ENCODE peak calls at places on chromosomes 4 and X, in six cellular contexts. Q, O, G, J, S and V are unnamed samples.

GRCh38 chrX:71618303-71618721 is at the start of gene CXCR3:
- DNase-seq in Q (no peak), O (no peak), G (no peak), J (peak; percentile 83), S (peak; percentile 68), V (peak; percentile 60)

GRCh38 chr4:38677466-38677865 is 13.5 kb downstream of the KLF3 start:
- DNase-seq in Q (no peak), O (no peak), G (no peak), J (no peak), S (no peak), V (no peak)

GRCh38 chr4:153347117-153347516 is 2.6 kb downstream of the MND1 start:
- DNase-seq in Q (no peak), O (no peak), G (no peak), J (no peak), S (no peak), V (no peak)

GRCh38 chr4:77821775-77822174 is 2.6 kb upstream of the CNOT6L start:
- DNase-seq in Q (no peak), O (no peak), G (no peak), J (no peak), S (no peak), V (peak; percentile 54)

GRCh38 chrX:105302246-105302645 is 81.8 kb upstream of the TEX13A start:
- DNase-seq in Q (no peak), O (no peak), G (no peak), J (no peak), S (no peak), V (no peak)

GRCh38 chr4:22739933-22740332 is 47.2 kb downstream of the GBA3 start:
- DNase-seq in Q (no peak), O (no peak), G (no peak), J (no peak), S (no peak), V (no peak)

GRCh38 chrX:15468036-15468435 is 25.1 kb downstream of the PIR start:
- DNase-seq in Q (no peak), O (peak; percentile 28), G (peak; percentile 72), J (no peak), S (peak; percentile 26), V (no peak)

GRCh38 chr4:120692964-120693363 is 229.6 kb downstream of the PRDM5 start:
- DNase-seq in Q (no peak), O (no peak), G (peak; percentile 92), J (no peak), S (no peak), V (no peak)

GRCh38 chr4:73726000-73726399 is 14.4 kb upstream of the CXCL8 start:
- DNase-seq in Q (no peak), O (no peak), G (peak; percentile 87), J (no peak), S (no peak), V (no peak)

GRCh38 chr4:18247189-18247588 is 225.6 kb upstream of the LCORL start:
- DNase-seq in Q (no peak), O (no peak), G (no peak), J (no peak), S (no peak), V (no peak)

GRCh38 chr4:87053802-87054767 is 119.3 kb downstream of the AFF1 start:
- DNase-seq in Q (no peak), O (no peak), G (no peak), J (no peak), S (no peak), V (no peak)

DNA sequence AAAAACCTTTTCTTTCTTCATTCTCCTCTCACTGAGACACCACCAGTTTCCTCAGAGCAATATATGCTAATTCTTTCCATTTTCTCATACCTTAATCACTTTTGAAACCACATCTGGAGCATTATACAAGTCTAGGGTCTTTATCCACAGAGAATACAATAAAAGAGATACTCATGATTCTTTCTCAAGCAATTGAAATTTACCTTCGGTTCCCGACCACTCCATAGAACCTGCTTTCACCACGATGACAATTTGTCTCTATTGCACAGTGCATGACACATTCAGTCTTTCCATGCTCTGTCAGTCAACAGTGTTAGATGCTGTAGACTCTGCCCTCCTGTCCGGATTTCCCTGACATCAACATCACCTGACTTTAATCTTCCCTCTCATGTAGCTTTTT is 409.3 kb upstream of the NWD2 start:
- DNase-seq in Q (no peak), O (no peak), G (no peak), J (no peak), S (no peak), V (no peak)
- TF ChIP-seq CTCF in Q (no peak), O (no peak), G (no peak), J (no peak), S (no peak), V (no peak)

GRCh38 chrX:107776649-107777535 is 641 bp upstream of the NCBP2L start:
- DNase-seq in Q (peak; percentile 90), O (peak; percentile 74), G (peak; percentile 93), J (peak; percentile 86), S (peak; percentile 88), V (peak; percentile 44)
- H3K4me3 ChIP-seq in Q (peak overlapping the region; percentile 57), O (peak overlapping the region; percentile 72), G (peak overlapping the region; percentile 31), J (peak overlapping the region; percentile 43), S (peak overlapping the region; percentile 55), V (peak overlapping the region; percentile 70)

DNA sequence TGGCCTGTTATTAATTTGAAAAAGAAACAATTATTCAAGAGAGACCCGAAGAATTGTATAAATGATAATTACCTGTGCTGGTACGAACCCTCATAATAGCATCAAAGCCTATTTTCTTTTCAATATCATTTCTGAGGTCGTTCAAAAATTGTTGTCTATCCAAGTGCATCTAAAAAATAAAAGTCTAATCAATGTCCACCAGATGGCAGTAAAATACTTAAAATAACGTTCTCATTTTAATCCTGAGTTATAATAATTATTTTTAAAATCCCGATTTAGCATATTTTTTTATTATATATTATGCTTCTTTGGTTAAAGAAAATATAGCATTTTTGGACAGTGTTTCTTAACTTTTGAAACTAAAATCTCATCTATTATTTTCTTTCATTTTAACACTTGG is 55.7 kb downstream of the METTL14 start:
- DNase-seq in Q (no peak), O (no peak), G (peak; percentile 66), J (no peak), S (no peak), V (no peak)
- TF ChIP-seq CTCF in Q (no peak), O (peak; percentile 51), G (peak; percentile 9), J (no peak), S (peak; percentile 16), V (peak; percentile 70)

GRCh38 chrX:136689441-136689840 is 41.5 kb downstream of the CD40LG start:
- DNase-seq in Q (no peak), O (no peak), G (no peak), J (no peak), S (no peak), V (no peak)

GRCh38 chrX:136691028-136691809 is 43.3 kb downstream of the CD40LG start:
- DNase-seq in Q (no peak), O (no peak), G (no peak), J (no peak), S (no peak), V (no peak)

GRCh38 chrX:136692271-136692670 is 44.3 kb downstream of the CD40LG start:
- DNase-seq in Q (no peak), O (no peak), G (no peak), J (no peak), S (no peak), V (no peak)

DNA sequence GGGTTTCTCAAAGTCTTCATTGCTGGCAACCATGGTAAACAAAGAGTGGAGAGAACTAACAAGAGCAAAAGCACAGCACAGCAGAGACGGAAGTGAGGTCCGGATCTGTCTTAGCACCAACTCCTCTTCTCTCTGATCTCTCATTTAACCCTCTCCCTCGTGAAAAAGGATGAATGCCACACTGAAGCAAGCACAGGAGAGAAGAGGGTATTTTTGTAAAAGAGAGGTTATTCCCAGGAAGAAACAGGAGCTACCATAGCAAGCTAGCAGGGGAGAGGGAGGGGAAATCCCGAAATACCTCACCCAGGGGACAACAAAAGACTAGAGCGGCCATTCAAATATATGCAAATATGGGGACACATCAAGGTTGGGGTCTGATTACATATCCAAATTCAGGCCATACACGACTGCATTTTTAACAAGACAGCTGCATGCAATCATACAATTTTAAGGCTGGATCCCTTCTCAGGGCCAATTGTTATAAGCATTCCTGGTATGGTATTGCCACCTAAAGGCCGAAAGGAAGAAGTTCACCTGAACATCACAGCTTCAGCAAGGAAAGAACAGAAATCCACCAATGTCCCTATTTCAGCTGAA is 46.6 kb downstream of the CD40LG start:
- DNase-seq in Q (no peak), O (no peak), G (peak; percentile 65), J (no peak), S (no peak), V (no peak)
- H3K4me3 ChIP-seq in Q (no peak overlapping the region), O (no peak overlapping the region), G (no peak overlapping the region), J (no peak overlapping the region), S (no peak overlapping the region), V (no peak overlapping the region)

GRCh38 chrX:117744958-117745357 is 371.7 kb downstream of the KLHL13 start:
- DNase-seq in Q (no peak), O (no peak), G (no peak), J (no peak), S (no peak), V (no peak)

DNA sequence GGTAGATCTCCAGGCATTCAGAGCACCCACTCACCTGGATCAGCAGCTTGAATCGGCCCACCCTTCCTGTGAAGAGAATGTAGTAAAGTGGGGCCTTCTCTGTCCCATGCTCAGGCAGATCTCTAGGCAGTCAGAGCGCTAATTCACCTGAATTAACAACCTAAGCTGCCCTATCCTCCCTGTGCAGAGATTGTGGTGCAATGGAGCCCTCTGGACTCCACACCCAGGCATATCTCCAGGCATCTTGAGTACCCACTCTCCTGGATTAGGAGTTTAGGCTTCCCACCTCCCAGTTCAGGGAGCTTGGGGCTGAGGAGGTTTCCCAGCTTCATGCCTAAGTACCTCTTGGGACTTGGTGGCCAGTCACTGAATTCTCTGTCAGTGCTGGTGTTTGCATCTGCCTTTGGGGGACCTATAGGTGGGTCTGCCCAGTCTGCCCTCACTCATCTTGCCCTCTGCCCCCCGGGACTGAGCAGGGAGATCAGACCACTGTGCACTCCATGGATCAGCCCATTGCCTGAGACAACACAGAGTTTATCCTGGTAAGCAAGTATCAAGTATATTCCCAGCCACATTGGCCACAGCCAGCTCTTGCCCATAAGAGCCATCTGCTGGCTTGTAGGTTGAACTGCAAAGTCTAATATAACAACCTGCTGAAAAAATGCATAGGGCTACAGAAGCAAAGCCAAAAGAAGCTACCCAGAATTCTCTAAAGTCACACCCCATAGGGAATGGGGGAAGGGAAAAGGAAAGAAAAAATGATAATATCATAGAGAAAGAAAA is 372.9 kb downstream of the KLHL13 start:
- DNase-seq in Q (no peak), O (no peak), G (no peak), J (no peak), S (no peak), V (no peak)
- TF ChIP-seq CTCF in Q (no peak), O (no peak), G (no peak), J (no peak), S (no peak), V (no peak)

GRCh38 chrX:41895826-41896225 is 27.5 kb downstream of the CASK start:
- DNase-seq in Q (no peak), O (no peak), G (peak; percentile 10), J (no peak), S (no peak), V (no peak)
- H3K4me3 ChIP-seq in Q (no peak overlapping the region), O (no peak overlapping the region), G (no peak overlapping the region), J (no peak overlapping the region), S (no peak overlapping the region), V (no peak overlapping the region)